ENCODE peak calls at places on chromosomes 2 and 18, in seven cellular contexts. R is A549; O is astrocyte of the spinal cord; J is CD8-positive, alpha-beta T cell; K is psoas muscle; E is WTC11; M is mammary epithelial cell. F is an unnamed sample.

GRCh38 chr2:12479042-12479601 is 237.6 kb upstream of the TRIB2 start:
- DNase-seq in K (no peak), M (peak; percentile 14), J (no peak), O (peak; percentile 44), R (no peak), E (no peak), F (no peak)

GRCh38 chr2:85110991-85111560 is 22.1 kb upstream of the TCF7L1 start:
- DNase-seq in R (no peak), K (no peak), M (no peak), E (no peak), O (no peak), J (no peak), F (no peak)

GRCh38 chr2:65823511-65823910 is 391.1 kb upstream of the SPRED2 start:
- DNase-seq in R (no peak), O (no peak), E (no peak), M (no peak), K (no peak), J (no peak), F (no peak)

GRCh38 chr2:16103614-16104344 is 163.4 kb downstream of the MYCN start:
- DNase-seq in R (no peak), O (no peak), M (no peak), E (no peak), K (no peak), J (no peak), F (no peak)

GRCh38 chr18:9653390-9653789 is 39.0 kb upstream of the PPP4R1 start:
- DNase-seq in K (no peak), J (no peak), M (no peak), O (peak; percentile 26), R (no peak), E (no peak), F (peak; percentile 53)

GRCh38 chr2:179669196-179669595 is 192.2 kb downstream of the ZNF385B start:
- DNase-seq in R (no peak), E (no peak), J (no peak), O (no peak), K (no peak), M (no peak), F (no peak)

GRCh38 chr18:33697498-33697897 is 119.5 kb downstream of the ASXL3 start:
- DNase-seq in O (no peak), E (no peak), K (no peak), R (no peak), J (no peak), M (peak; percentile 2), F (no peak)

GRCh38 chr18:54702687-54703086 is 111.6 kb downstream of the DYNAP start:
- DNase-seq in E (no peak), R (no peak), J (no peak), O (no peak), M (no peak), K (no peak), F (no peak)

GRCh38 chr2:160267022-160267421 is 67.0 kb upstream of the ITGB6 start:
- DNase-seq in E (no peak), R (no peak), M (no peak), O (no peak), K (no peak), J (no peak), F (no peak)

GRCh38 chr18:67131498-67131897 is 385.0 kb downstream of the DSEL start:
- DNase-seq in J (no peak), R (no peak), M (peak; percentile 62), O (no peak), K (no peak), E (no peak), F (no peak)

GRCh38 chr18:7822435-7823425 is 255.6 kb downstream of the PTPRM start:
- DNase-seq in O (peak; percentile 76), M (no peak), E (no peak), R (no peak), K (no peak), J (no peak), F (no peak)

GRCh38 chr2:179265082-179265575 is 497 bp upstream of the SESTD1 start:
- DNase-seq in O (no peak), R (no peak), K (no peak), M (peak; percentile 66), E (no peak), J (no peak), F (no peak)

GRCh38 chr2:20170646-20171250 is 54.2 kb downstream of the SDC1 start:
- DNase-seq in M (no peak), O (no peak), K (no peak), E (no peak), R (no peak), J (no peak), F (no peak)

GRCh38 chr2:156380117-156380645 is 47.7 kb upstream of the NR4A2 start:
- DNase-seq in J (no peak), K (no peak), O (no peak), R (no peak), M (no peak), E (no peak), F (no peak)

GRCh38 chr2:218855305-218856167 is 4.1 kb upstream of the WNT6 start:
- DNase-seq in R (no peak), J (no peak), O (no peak), M (no peak), K (no peak), E (no peak), F (no peak)

GRCh38 chr2:174573621-174574081 is 24.0 kb downstream of the WIPF1 start:
- DNase-seq in E (no peak), M (peak; percentile 66), K (no peak), O (no peak), R (no peak), J (no peak), F (no peak)

GRCh38 chr18:31297248-31297647 is 20.7 kb upstream of the DSG1 start:
- DNase-seq in R (no peak), J (no peak), K (no peak), O (no peak), E (no peak), M (no peak), F (no peak)

GRCh38 chr2:239828192-239828972 is 196.8 kb downstream of the NDUFA10 start:
- DNase-seq in O (no peak), M (no peak), R (no peak), E (no peak), J (no peak), K (no peak), F (no peak)

GRCh38 chr2:43898134-43898957 is 59.6 kb downstream of the ABCG8 start:
- DNase-seq in O (peak; percentile 75), M (no peak), J (no peak), E (peak; percentile 38), K (no peak), R (peak; percentile 64), F (no peak)

GRCh38 chr2:208268553-208268952 is 2.5 kb downstream of the PIKFYVE start:
- DNase-seq in O (no peak), K (no peak), J (no peak), M (no peak), E (no peak), R (no peak), F (no peak)

GRCh38 chr2:208265807-208266640 is at the start of gene PIKFYVE:
- DNase-seq in M (peak; percentile 98), O (peak; percentile 99), R (peak; percentile 92), J (peak; percentile 82), E (peak; percentile 94), K (peak; percentile 95), F (peak; percentile 92)

GRCh38 chr2:208266641-208267335 is 733 bp downstream of the PIKFYVE start:
- DNase-seq in E (no peak), J (no peak), O (peak; percentile 51), R (no peak), K (no peak), M (peak; percentile 11), F (no peak)

GRCh38 chr2:208265371-208265806 is 666 bp upstream of the PIKFYVE start:
- DNase-seq in E (peak; percentile 15), J (peak; percentile 34), M (no peak), R (peak; percentile 15), K (no peak), O (no peak), F (no peak)

GRCh38 chr2:208269091-208269490 is 3.0 kb downstream of the PIKFYVE start:
- DNase-seq in O (no peak), R (peak; percentile 14), E (no peak), M (no peak), K (no peak), J (no peak), F (no peak)
- TF ChIP-seq CTCF in O (peak; percentile 17), R (no peak), E (no peak), M (peak; percentile 12), K (no peak), J (peak; percentile 43), F (no peak)

GRCh38 chr18:62574776-62575175 is 52.0 kb downstream of the ZCCHC2 start:
- DNase-seq in J (no peak), K (no peak), O (no peak), E (no peak), M (no peak), R (no peak), F (no peak)

GRCh38 chr18:62577748-62578147 is 54.9 kb downstream of the ZCCHC2 start:
- DNase-seq in E (no peak), O (no peak), M (no peak), R (no peak), J (no peak), K (no peak), F (no peak)

GRCh38 chr18:62576277-62576676 is 53.5 kb downstream of the ZCCHC2 start:
- DNase-seq in R (no peak), O (no peak), K (no peak), J (no peak), E (no peak), M (no peak), F (no peak)

GRCh38 chr18:62576858-62577512 is 54.2 kb downstream of the ZCCHC2 start:
- DNase-seq in J (no peak), E (no peak), O (no peak), R (no peak), K (no peak), M (no peak), F (no peak)

GRCh38 chr18:62578980-62579511 is 56.2 kb downstream of the ZCCHC2 start:
- DNase-seq in E (no peak), J (no peak), R (no peak), M (no peak), O (peak; percentile 10), K (no peak), F (no peak)
- TF ChIP-seq CTCF in E (no peak), J (no peak), R (no peak), M (no peak), O (no peak), K (no peak), F (no peak)

GRCh38 chr2:149329068-149329467 is 1.3 kb upstream of the LYPD6 start:
- DNase-seq in O (no peak), K (no peak), E (peak; percentile 52), J (no peak), R (no peak), M (no peak), F (peak; percentile 54)
- TF ChIP-seq CTCF in O (peak; percentile 49), K (peak; percentile 7), E (peak; percentile 46), J (no peak), R (peak; percentile 27), M (peak; percentile 23), F (peak; percentile 43)

GRCh38 chr2:154709215-154709614 is 10.7 kb downstream of the KCNJ3 start:
- DNase-seq in J (no peak), K (no peak), O (no peak), E (no peak), R (no peak), M (no peak), F (no peak)
- TF ChIP-seq CTCF in J (no peak), K (no peak), O (no peak), E (no peak), R (no peak), M (no peak), F (no peak)